ENCODE peak calls at places on chromosomes 5 and 9, in five cellular contexts. K is mucosa of gallbladder, J is tibial artery, Q is lower lobe of right lung, Z is neuronal stem cell. F is an unnamed sample.
A peak's percentile ranks its signal among the peaks of the same experiment; 100 is the strongest.

GRCh38 chr9:131274674-131275331 is 1.5 kb downstream of the FAM78A start:
- DNase-seq in K (no peak), J (peak; percentile 57), Q (peak; percentile 80), Z (no peak), F (no peak)

GRCh38 chr9:94167055-94167346 is 82.7 kb downstream of the PTPDC1 start:
- DNase-seq in K (no peak), J (no peak), Q (no peak), Z (no peak), F (no peak)

GRCh38 chr9:126709241-126709640 is 95.5 kb downstream of the LMX1B start:
- DNase-seq in K (no peak), J (no peak), Q (no peak), Z (no peak), F (no peak)

GRCh38 chr5:127878174-127878750 is 175.1 kb downstream of the CCDC192 start:
- DNase-seq in K (peak; percentile 45), J (no peak), Q (no peak), Z (peak; percentile 5), F (no peak)

GRCh38 chr9:3704890-3705289 is 179.1 kb upstream of the RFX3 start:
- DNase-seq in K (no peak), J (no peak), Q (no peak), Z (no peak), F (no peak)

GRCh38 chr5:123700624-123701023 is 188.6 kb downstream of the CSNK1G3 start:
- DNase-seq in K (no peak), J (peak; percentile 22), Q (no peak), Z (no peak), F (peak; percentile 62)

GRCh38 chr9:135794361-135794885 is 92.4 kb downstream of the KCNT1 start:
- DNase-seq in K (no peak), J (no peak), Q (no peak), Z (no peak), F (no peak)

GRCh38 chr5:152995214-152995725 is 495.2 kb upstream of the GRIA1 start:
- DNase-seq in K (no peak), J (no peak), Q (no peak), Z (no peak), F (no peak)

GRCh38 chr9:105205787-105206511 is 38.5 kb upstream of the SLC44A1 start:
- DNase-seq in K (peak; percentile 61), J (peak; percentile 86), Q (no peak), Z (no peak), F (peak; percentile 7)

GRCh38 chr9:73183917-73184861 is 32.5 kb downstream of the ANXA1 start:
- DNase-seq in K (no peak), J (no peak), Q (no peak), Z (no peak), F (no peak)

GRCh38 chr5:6827815-6828214 is 114.6 kb downstream of the TENT4A start:
- DNase-seq in K (no peak), J (no peak), Q (no peak), Z (no peak), F (no peak)

GRCh38 chr5:169020102-169020501 is 280.8 kb downstream of the SLIT3 start:
- DNase-seq in K (peak; percentile 26), J (no peak), Q (no peak), Z (no peak), F (no peak)

GRCh38 chr9:93300585-93301081 is 116.7 kb downstream of the WNK2 start:
- DNase-seq in K (no peak), J (no peak), Q (no peak), Z (no peak), F (no peak)

GRCh38 chr5:34656001-34656699 is at the start of gene RAI14:
- DNase-seq in K (peak; percentile 73), J (peak; percentile 77), Q (peak; percentile 89), Z (peak; percentile 80), F (no peak)

GRCh38 chr9:33447404-33448158 is at the start of gene AQP3:
- DNase-seq in K (peak; percentile 59), J (peak; percentile 38), Q (peak; percentile 84), Z (peak; percentile 52), F (no peak)

GRCh38 chr5:29114331-29114768 is 2076.0 kb upstream of the CDH9 start:
- DNase-seq in K (no peak), J (no peak), Q (no peak), Z (no peak), F (no peak)

GRCh38 chr5:159091051-159091450 is 8.7 kb downstream of the EBF1 start:
- DNase-seq in K (no peak), J (no peak), Q (no peak), Z (no peak), F (no peak)

GRCh38 chr5:139147743-139148079 is 50.5 kb downstream of the SIL1 start:
- DNase-seq in K (peak; percentile 54), J (peak; percentile 55), Q (peak; percentile 61), Z (no peak), F (no peak)

GRCh38 chr5:32419791-32420190 is 24.7 kb downstream of the ZFR start:
- DNase-seq in K (no peak), J (no peak), Q (no peak), Z (no peak), F (no peak)

GRCh38 chr5:35863159-35863558 is 6.5 kb downstream of the IL7R start:
- DNase-seq in K (no peak), J (no peak), Q (no peak), Z (no peak), F (no peak)

GRCh38 chr5:41924872-41925554 is at the start of gene FBXO4:
- DNase-seq in K (peak; percentile 87), J (peak; percentile 80), Q (peak; percentile 94), Z (peak; percentile 51), F (peak; percentile 61)

GRCh38 chr9:35306281-35306680 is 144.5 kb downstream of the UNC13B start:
- DNase-seq in K (no peak), J (no peak), Q (no peak), Z (no peak), F (no peak)